ENCODE peak calls at places on chromosomes 2 and 18, in nine cellular contexts. Z, E, I, U, P, D, M, V and O are unnamed samples.

GRCh38 chr2:177606636-177607035 is 214.1 kb downstream of the AGPS start:
- DNase-seq in M (no peak), D (no peak), Z (no peak), P (no peak), E (no peak), I (peak; percentile 51), U (no peak), V (no peak), O (no peak)

GRCh38 chr2:189092936-189093335 is 86.6 kb downstream of the COL5A2 start:
- DNase-seq in Z (no peak), V (no peak), I (peak; percentile 75), M (no peak), P (no peak), E (peak; percentile 66), U (no peak), D (no peak), O (no peak)

GRCh38 chr2:106058469-106059137 is 135.5 kb downstream of the UXS1 start:
- DNase-seq in D (no peak), E (no peak), M (no peak), P (no peak), I (no peak), Z (no peak), V (no peak), U (no peak), O (no peak)

GRCh38 chr2:136126527-136126926 is 8.6 kb upstream of the CXCR4 start:
- DNase-seq in M (no peak), V (no peak), Z (no peak), E (no peak), P (no peak), U (no peak), I (no peak), D (no peak), O (no peak)

GRCh38 chr18:63152791-63153190 is 166.8 kb downstream of the BCL2 start:
- DNase-seq in M (no peak), I (no peak), U (no peak), E (no peak), V (no peak), Z (no peak), P (no peak), D (no peak), O (no peak)

GRCh38 chr2:125584732-125585131 is 1071.2 kb upstream of the GYPC start:
- DNase-seq in Z (no peak), V (no peak), P (no peak), M (no peak), E (no peak), D (no peak), I (no peak), U (no peak), O (no peak)

GRCh38 chr2:43082111-43082877 is 144.1 kb downstream of the ZFP36L2 start:
- DNase-seq in Z (no peak), P (peak; percentile 47), D (no peak), M (no peak), V (peak; percentile 56), E (peak; percentile 82), U (peak; percentile 76), I (peak; percentile 79), O (no peak)

GRCh38 chr2:30665761-30666306 is 141.4 kb downstream of the CAPN13 start:
- DNase-seq in U (no peak), M (no peak), I (no peak), E (peak; percentile 26), D (no peak), Z (no peak), V (no peak), P (peak; percentile 26), O (no peak)

GRCh38 chr2:39481611-39482010 is 44.5 kb upstream of the MAP4K3 start:
- DNase-seq in P (no peak), V (no peak), Z (no peak), D (no peak), I (peak; percentile 72), M (peak; percentile 81), U (peak; percentile 54), E (no peak), O (no peak)

GRCh38 chr18:3075491-3075890 is 62.5 kb upstream of the LPIN2 start:
- DNase-seq in P (no peak), Z (no peak), U (no peak), V (no peak), E (no peak), M (no peak), I (no peak), D (no peak), O (no peak)

GRCh38 chr2:191572319-191572718 is 105.6 kb upstream of the NABP1 start:
- DNase-seq in D (no peak), E (no peak), I (no peak), U (no peak), M (no peak), V (no peak), Z (no peak), P (no peak), O (no peak)

GRCh38 chr2:198116652-198117175 is 312.3 kb downstream of the PLCL1 start:
- DNase-seq in E (no peak), V (no peak), D (no peak), I (peak; percentile 28), U (no peak), Z (no peak), M (no peak), P (no peak), O (no peak)

GRCh38 chr18:23718243-23718720 is 29.0 kb downstream of the LAMA3 start:
- DNase-seq in I (peak; percentile 79), D (no peak), P (no peak), V (no peak), U (no peak), E (no peak), Z (no peak), M (no peak), O (no peak)

GRCh38 chr2:206480161-206480560 is 36.8 kb downstream of the ADAM23 start:
- DNase-seq in I (peak; percentile 55), U (no peak), P (no peak), V (no peak), M (no peak), D (no peak), Z (no peak), E (no peak), O (no peak)

GRCh38 chr2:128302744-128303067 is 16.0 kb downstream of the HS6ST1 start:
- DNase-seq in I (no peak), U (no peak), V (peak; percentile 73), P (no peak), E (no peak), D (no peak), Z (no peak), M (no peak), O (peak; percentile 66)

GRCh38 chr2:1495676-1496393 is 82.6 kb downstream of the TPO start:
- DNase-seq in V (peak; percentile 50), D (no peak), E (no peak), Z (no peak), U (no peak), P (no peak), M (no peak), I (no peak), O (no peak)

GRCh38 chr2:1497122-1497611 is 83.9 kb downstream of the TPO start:
- DNase-seq in Z (no peak), I (no peak), M (no peak), U (no peak), P (no peak), V (peak; percentile 75), E (no peak), D (no peak), O (peak; percentile 51)

GRCh38 chr2:1496394-1496821 is 83.1 kb downstream of the TPO start:
- DNase-seq in Z (no peak), E (no peak), V (peak; percentile 59), I (no peak), M (no peak), D (no peak), P (no peak), U (no peak), O (peak; percentile 39)

GRCh38 chr2:1499033-1499795 is 86.0 kb downstream of the TPO start:
- DNase-seq in D (no peak), I (no peak), E (no peak), Z (no peak), P (no peak), V (peak; percentile 41), M (no peak), U (no peak), O (peak; percentile 13)

GRCh38 chr2:1498176-1498575 is 84.9 kb downstream of the TPO start:
- DNase-seq in U (no peak), I (no peak), V (peak; percentile 65), P (no peak), E (no peak), M (no peak), D (no peak), Z (no peak), O (peak; percentile 22)
- H3K4me1 ChIP-seq in U (no peaks in the 10 kb centered on the region), I (no peaks in the 10 kb centered on the region), V (peaks cover 7% of the 10 kb centered on the region), P (no peaks in the 10 kb centered on the region), E (no peaks in the 10 kb centered on the region), M (no peaks in the 10 kb centered on the region), D (no peaks in the 10 kb centered on the region), Z (no peaks in the 10 kb centered on the region), O (no peaks in the 10 kb centered on the region)

GRCh38 chr2:47438084-47438483 is 35.1 kb downstream of the MSH2 start:
- DNase-seq in D (no peak), U (no peak), Z (no peak), V (no peak), M (no peak), I (no peak), P (no peak), E (no peak), O (no peak)

GRCh38 chr2:47437287-47437686 is 34.3 kb downstream of the MSH2 start:
- DNase-seq in U (peak; percentile 51), P (no peak), I (peak; percentile 47), V (no peak), Z (peak; percentile 50), M (no peak), E (no peak), D (no peak), O (no peak)
- TF ChIP-seq CTCF in U (peak; percentile 83), P (no peak), I (peak; percentile 52), V (no peak), Z (peak; percentile 75), M (peak; percentile 68), E (no peak), D (peak; percentile 16), O (peak; percentile 32)

DNA sequence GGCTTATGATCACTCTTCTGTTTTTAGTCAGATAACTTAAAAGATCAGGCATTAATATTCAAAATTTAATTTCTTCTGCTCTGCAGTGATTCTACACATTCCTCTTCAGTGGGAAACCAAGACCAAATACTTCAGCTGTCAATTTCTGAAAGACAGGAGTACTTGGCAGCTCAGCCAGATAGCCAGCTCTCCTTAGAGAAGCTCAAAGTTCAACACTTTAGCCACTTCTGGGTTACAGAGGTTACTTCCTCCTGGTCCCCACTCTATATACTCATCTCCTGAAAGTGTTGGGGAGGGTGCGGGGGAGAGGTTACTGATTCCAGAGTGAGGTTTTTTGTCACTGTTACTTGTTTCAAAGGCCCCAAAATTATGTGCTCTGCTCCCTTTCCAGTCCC is 4.1 kb downstream of the CYTIP start:
- DNase-seq in P (no peak), M (no peak), D (no peak), Z (peak; percentile 63), V (no peak), U (no peak), E (no peak), I (no peak), O (no peak)
- H3K4me3 ChIP-seq in P (no peak overlapping the region), M (no peak overlapping the region), D (no peak overlapping the region), Z (peak overlapping the region; percentile 78), V (peak overlapping the region; percentile 38), U (no peak overlapping the region), E (no peak overlapping the region), I (no peak overlapping the region), O (peak overlapping the region; percentile 19)

DNA sequence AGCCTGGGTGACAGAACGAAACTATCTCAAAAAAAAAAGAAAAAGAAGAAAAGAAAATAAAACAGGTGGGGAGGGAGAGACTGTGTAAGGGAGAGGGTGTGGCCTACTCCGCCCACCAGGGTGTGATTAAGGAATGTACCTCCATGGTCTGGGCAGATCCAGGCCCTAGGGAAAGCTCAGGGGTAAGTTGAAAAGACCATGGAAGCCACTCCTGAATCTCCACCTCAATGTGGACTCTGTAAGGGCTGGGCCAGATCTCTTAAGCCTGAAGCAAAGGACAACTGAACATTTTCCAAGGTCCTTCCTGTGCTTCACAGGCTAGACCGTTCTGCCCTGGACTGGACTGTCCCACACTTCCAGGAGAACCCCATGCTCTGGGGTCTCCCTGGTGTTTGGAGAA is 9.7 kb upstream of the ATG16L1 start:
- DNase-seq in E (no peak), I (no peak), U (no peak), D (no peak), Z (no peak), V (no peak), M (no peak), P (no peak), O (no peak)
- H3K4me1 ChIP-seq in E (no peaks in the 10 kb centered on the region), I (no peaks in the 10 kb centered on the region), U (peaks cover 24% of the 10 kb centered on the region), D (peaks cover 15% of the 10 kb centered on the region), Z (peaks cover 34% of the 10 kb centered on the region), V (peaks cover 70% of the 10 kb centered on the region), M (peaks cover 67% of the 10 kb centered on the region), P (no peaks in the 10 kb centered on the region), O (no peaks in the 10 kb centered on the region)